ENCODE peak calls at places on chromosomes 12 and 14, in nine cellular contexts. F, P, I, R, X, A, O, S and N are unnamed samples.

GRCh38 chr14:76720382-76720813 is 40.9 kb upstream of the VASH1 start:
- DNase-seq in F (no peak), P (peak), I (peak), R (no peak), X (no peak), A (peak), O (no peak), S (peak), N (peak)

GRCh38 chr14:47389520-47389919 is 285.9 kb downstream of the MDGA2 start:
- DNase-seq in F (no peak), P (no peak), I (no peak), R (no peak), X (no peak), A (no peak), O (no peak), S (no peak), N (no peak)

GRCh38 chr12:124568431-124569374 is 1.3 kb upstream of the NCOR2 start:
- DNase-seq in F (no peak), P (peak), I (peak), R (peak), X (peak), A (peak), O (no peak), S (peak), N (peak)

GRCh38 chr12:121753844-121754264 is 39.6 kb downstream of the RHOF start:
- DNase-seq in F (no peak), P (peak), I (no peak), R (no peak), X (no peak), A (no peak), O (no peak), S (peak), N (no peak)

GRCh38 chr12:21694660-21695059 is 37.0 kb upstream of the LDHB start:
- DNase-seq in F (no peak), P (no peak), I (no peak), R (no peak), X (no peak), A (no peak), O (no peak), S (no peak), N (no peak)

GRCh38 chr14:88104710-88105109 is 99.8 kb downstream of the GPR65 start:
- DNase-seq in F (no peak), P (no peak), I (no peak), R (no peak), X (no peak), A (no peak), O (no peak), S (no peak), N (no peak)

GRCh38 chr14:73712540-73713141 is 1.5 kb downstream of the PNMA1 start:
- DNase-seq in F (no peak), P (no peak), I (no peak), R (no peak), X (no peak), A (peak), O (no peak), S (no peak), N (no peak)

GRCh38 chr12:95614384-95614982 is 63.2 kb upstream of the USP44 start:
- DNase-seq in F (no peak), P (no peak), I (no peak), R (no peak), X (no peak), A (no peak), O (no peak), S (no peak), N (no peak)

GRCh38 chr12:78183854-78184253 is 353.2 kb downstream of the NAV3 start:
- DNase-seq in F (no peak), P (no peak), I (no peak), R (no peak), X (no peak), A (peak), O (no peak), S (no peak), N (no peak)
- TF ChIP-seq CTCF in F (no peak), P (no peak), I (no peak), R (no peak), X (no peak), A (no peak), O (no peak), S (no peak), N (no peak)

GRCh38 chr12:119649202-119649808 is 18.6 kb upstream of the PRKAB1 start:
- DNase-seq in F (no peak), P (no peak), I (no peak), R (no peak), X (peak), A (no peak), O (no peak), S (no peak), N (no peak)
- TF ChIP-seq CTCF in F (no peak), P (peak), I (peak), R (peak), X (peak), A (peak), O (peak), S (peak), N (peak)

GRCh38 chr14:45715946-45716345 is 462.9 kb upstream of the MIS18BP1 start:
- DNase-seq in F (no peak), P (no peak), I (no peak), R (no peak), X (peak), A (no peak), O (no peak), S (no peak), N (no peak)

DNA sequence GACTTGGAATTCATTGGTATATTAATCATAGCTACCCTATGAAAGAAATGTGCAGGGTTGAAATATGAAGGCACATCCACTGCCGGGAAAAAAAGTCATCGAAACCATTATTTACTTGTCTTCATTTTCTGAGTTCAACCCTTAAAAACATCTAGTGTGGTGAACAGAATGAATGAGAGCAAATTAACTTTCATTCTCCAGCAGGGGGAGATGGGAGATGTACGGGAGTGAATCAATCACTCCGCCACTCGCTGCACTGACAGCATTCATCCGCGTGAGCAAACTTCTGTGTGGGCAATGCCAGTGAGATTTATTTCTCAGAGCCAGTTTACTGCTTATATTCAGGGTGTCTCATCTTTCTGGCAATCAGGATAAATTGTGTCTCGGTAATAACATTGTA is 463.5 kb upstream of the MIS18BP1 start:
- DNase-seq in F (no peak), P (no peak), I (no peak), R (no peak), X (peak), A (no peak), O (no peak), S (no peak), N (no peak)
- TF ChIP-seq CTCF in F (no peak), P (no peak), I (no peak), R (peak), X (peak), A (no peak), O (no peak), S (no peak), N (peak)

GRCh38 chr14:103330536-103330935 is 3.5 kb upstream of the EIF5 start:
- DNase-seq in F (no peak), P (no peak), I (no peak), R (no peak), X (no peak), A (no peak), O (no peak), S (no peak), N (no peak)

GRCh38 chr14:103336191-103336590 is 2.2 kb downstream of the EIF5 start:
- DNase-seq in F (no peak), P (no peak), I (no peak), R (no peak), X (no peak), A (no peak), O (no peak), S (no peak), N (no peak)

GRCh38 chr14:103332143-103332919 is 1.7 kb upstream of the EIF5 start:
- DNase-seq in F (no peak), P (no peak), I (no peak), R (no peak), X (no peak), A (no peak), O (no peak), S (no peak), N (no peak)

GRCh38 chr14:103334644-103335603 is 887 bp downstream of the EIF5 start:
- DNase-seq in F (peak), P (peak), I (peak), R (peak), X (peak), A (peak), O (peak), S (peak), N (peak)

GRCh38 chr14:103333754-103334643 is at the start of gene EIF5:
- DNase-seq in F (peak), P (peak), I (peak), R (peak), X (peak), A (peak), O (peak), S (peak), N (peak)
- TF ChIP-seq CTCF in F (no peak), P (no peak), I (peak), R (no peak), X (no peak), A (peak), O (peak), S (no peak), N (peak)

DNA sequence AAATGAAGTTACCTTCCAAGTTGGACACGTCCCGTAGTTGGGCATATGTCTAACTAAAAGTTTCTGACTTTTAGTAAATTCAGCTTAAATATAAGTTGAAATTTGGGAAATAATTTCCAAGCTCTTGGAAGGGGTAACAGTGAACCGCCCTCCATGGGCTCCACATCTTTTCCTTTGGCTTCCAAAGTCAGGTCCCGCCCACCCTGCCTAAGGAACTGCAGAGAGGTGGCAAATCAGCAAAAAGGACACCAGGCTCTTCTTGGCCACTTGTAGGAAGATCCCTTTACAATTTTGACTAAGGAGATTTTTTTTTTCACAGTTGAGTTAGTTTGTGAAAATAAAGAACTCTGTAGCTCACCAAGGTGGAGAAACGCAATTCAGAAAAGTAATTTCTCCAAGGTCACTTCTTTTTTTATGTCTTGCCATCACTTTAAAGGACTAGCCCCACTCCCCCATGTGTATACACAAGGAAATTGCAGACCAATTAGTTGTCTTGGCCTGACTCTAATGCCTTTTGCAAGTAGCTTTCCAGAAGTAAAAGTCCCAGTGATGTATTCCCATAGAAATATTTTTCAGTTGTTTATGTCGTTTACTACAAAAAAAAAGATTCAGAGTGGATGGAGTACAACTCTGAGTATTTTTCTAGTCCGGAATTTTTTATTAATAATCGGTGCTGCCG is 181.2 kb downstream of the PELI2 start:
- DNase-seq in F (no peak), P (no peak), I (no peak), R (no peak), X (no peak), A (peak), O (no peak), S (no peak), N (no peak)
- TF ChIP-seq CTCF in F (no peak), P (no peak), I (no peak), R (no peak), X (no peak), A (peak), O (no peak), S (no peak), N (no peak)

DNA sequence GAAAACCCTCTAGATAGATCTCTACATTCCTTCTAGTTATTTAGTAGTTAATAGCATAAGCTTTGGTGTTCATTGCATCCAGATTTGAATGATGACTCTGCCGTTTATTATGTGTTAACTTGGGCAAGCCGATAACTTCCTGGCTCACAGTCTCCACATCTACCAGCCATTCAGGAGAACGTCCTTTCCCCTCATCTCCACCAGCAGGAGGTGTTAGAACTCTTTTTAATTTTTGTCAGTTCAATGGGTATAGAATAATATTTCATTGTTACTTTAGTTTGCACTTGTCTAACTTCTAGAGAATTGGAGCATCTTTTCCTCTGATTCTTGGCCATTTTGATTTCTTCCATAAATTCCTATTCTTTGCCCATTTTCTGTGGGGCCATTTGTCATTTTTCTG is 30.0 kb upstream of the WSCD2 start:
- DNase-seq in F (no peak), P (no peak), I (no peak), R (no peak), X (peak), A (no peak), O (no peak), S (no peak), N (no peak)
- TF ChIP-seq CTCF in F (no peak), P (no peak), I (peak), R (no peak), X (peak), A (no peak), O (peak), S (peak), N (peak)

GRCh38 chr14:64770751-64771150 is 66.5 kb downstream of the PLEKHG3 start:
- DNase-seq in F (no peak), P (no peak), I (no peak), R (no peak), X (no peak), A (no peak), O (no peak), S (no peak), N (no peak)

GRCh38 chr14:64773577-64773976 is 69.4 kb downstream of the PLEKHG3 start:
- DNase-seq in F (no peak), P (no peak), I (no peak), R (no peak), X (no peak), A (no peak), O (no peak), S (no peak), N (no peak)

GRCh38 chr14:64773046-64773445 is 68.8 kb downstream of the PLEKHG3 start:
- DNase-seq in F (no peak), P (no peak), I (no peak), R (no peak), X (no peak), A (no peak), O (no peak), S (no peak), N (no peak)

GRCh38 chr14:64771161-64771560 is 66.9 kb downstream of the PLEKHG3 start:
- DNase-seq in F (no peak), P (no peak), I (no peak), R (no peak), X (no peak), A (no peak), O (no peak), S (no peak), N (no peak)

GRCh38 chr14:64772394-64772950 is 68.2 kb downstream of the PLEKHG3 start:
- DNase-seq in F (no peak), P (no peak), I (no peak), R (no peak), X (no peak), A (no peak), O (no peak), S (no peak), N (no peak)
- TF ChIP-seq CTCF in F (no peak), P (no peak), I (no peak), R (peak), X (no peak), A (no peak), O (no peak), S (no peak), N (peak)

GRCh38 chr14:75084513-75084912 is 15.1 kb downstream of the ZC2HC1C start:
- DNase-seq in F (no peak), P (no peak), I (peak), R (no peak), X (peak), A (no peak), O (no peak), S (no peak), N (no peak)
- TF ChIP-seq CTCF in F (no peak), P (no peak), I (peak), R (peak), X (peak), A (no peak), O (no peak), S (peak), N (peak)